ENCODE peak calls at places on chromosomes 5 and 9, in six cellular contexts. A is caudate nucleus, O is AG20443, R is cardiac septum, K is T-helper 9 cell, E is KBM-7. J is an unnamed sample.

GRCh38 chr5:154221371-154221896 is 30.9 kb downstream of the GALNT10 start:
- DNase-seq in R (no peak), E (peak), A (no peak), K (peak), O (peak), J (peak)

GRCh38 chr9:109742759-109743388 is 37.1 kb upstream of the PALM2AKAP2 start:
- DNase-seq in A (no peak), O (peak), E (no peak), K (no peak), R (no peak), J (no peak)

GRCh38 chr9:34607331-34607730 is 4.6 kb downstream of the RPP25L start:
- DNase-seq in K (no peak), O (no peak), A (no peak), R (no peak), E (no peak), J (no peak)

GRCh38 chr9:29830815-29831214 is 2257.5 kb upstream of the C9orf72 start:
- DNase-seq in K (no peak), A (no peak), R (no peak), O (no peak), E (peak), J (no peak)

GRCh38 chr5:124981901-124982300 is 235.5 kb upstream of the ZNF608 start:
- DNase-seq in K (no peak), R (no peak), O (no peak), A (no peak), E (no peak), J (no peak)

GRCh38 chr9:4090491-4090890 is 209.4 kb downstream of the GLIS3 start:
- DNase-seq in E (no peak), A (no peak), R (no peak), K (no peak), O (no peak), J (no peak)

GRCh38 chr5:43210570-43210969 is 18.5 kb downstream of the NIM1K start:
- DNase-seq in E (no peak), K (no peak), R (no peak), O (no peak), A (no peak), J (no peak)

GRCh38 chr9:104907278-104907951 is 20.5 kb downstream of the ABCA1 start:
- DNase-seq in R (no peak), O (peak), E (no peak), K (no peak), A (no peak), J (no peak)

GRCh38 chr5:1443145-1443543 is 2.1 kb downstream of the SLC6A3 start:
- DNase-seq in K (no peak), E (no peak), O (no peak), R (no peak), A (no peak), J (no peak)

GRCh38 chr5:171673840-171674239 is 111.8 kb upstream of the SMIM23 start:
- DNase-seq in A (no peak), E (no peak), R (no peak), K (no peak), O (no peak), J (no peak)

GRCh38 chr5:103013933-103014552 is 105.9 kb downstream of the GIN1 start:
- DNase-seq in E (no peak), K (no peak), O (no peak), A (no peak), R (no peak), J (no peak)

J was measured in effector CD8-positive, alpha-beta T cell.